ENCODE peak calls at places on chromosomes 3 and 15, in five cellular contexts. One of them, this sample, is unnamed.

GRCh38 chr3:184258926-184259325 is 2.4 kb downstream of the CAMK2N2 start:
- DNase-seq in mesendoderm: no peak
- DNase-seq in AG04450: no peak
- DNase-seq in NCI-H2029: no peak
- DNase-seq in RCC 7860: no peak
- DNase-seq in this sample: no peak

GRCh38 chr3:32421185-32421584 is 29.5 kb downstream of the CMTM7 start:
- DNase-seq in mesendoderm: no peak
- DNase-seq in AG04450: no peak
- DNase-seq in NCI-H2029: no peak
- DNase-seq in RCC 7860: no peak
- DNase-seq in this sample: no peak

GRCh38 chr3:72487078-72487765 is 361.0 kb downstream of the SHQ1 start:
- DNase-seq in mesendoderm: peak
- DNase-seq in AG04450: peak
- DNase-seq in NCI-H2029: no peak
- DNase-seq in RCC 7860: peak
- DNase-seq in this sample: no peak

GRCh38 chr3:81554348-81554747 is 207.1 kb downstream of the GBE1 start:
- DNase-seq in mesendoderm: peak
- DNase-seq in AG04450: peak
- DNase-seq in NCI-H2029: no peak
- DNase-seq in RCC 7860: no peak
- DNase-seq in this sample: no peak

GRCh38 chr3:156459434-156459833 is 95.5 kb downstream of the SSR3 start:
- DNase-seq in mesendoderm: no peak
- DNase-seq in AG04450: no peak
- DNase-seq in NCI-H2029: no peak
- DNase-seq in RCC 7860: no peak
- DNase-seq in this sample: no peak

GRCh38 chr15:68930268-68931022 is at the start of gene SPESP1:
- DNase-seq in mesendoderm: no peak
- DNase-seq in AG04450: peak
- DNase-seq in NCI-H2029: no peak
- DNase-seq in RCC 7860: no peak
- DNase-seq in this sample: no peak

GRCh38 chr15:78007965-78008886 is 69.3 kb downstream of the TBC1D2B start:
- DNase-seq in mesendoderm: no peak
- DNase-seq in AG04450: peak
- DNase-seq in NCI-H2029: no peak
- DNase-seq in RCC 7860: no peak
- DNase-seq in this sample: no peak

GRCh38 chr3:64716110-64716509 is 28.3 kb upstream of the ADAMTS9 start:
- DNase-seq in mesendoderm: no peak
- DNase-seq in AG04450: no peak
- DNase-seq in NCI-H2029: no peak
- DNase-seq in RCC 7860: no peak
- DNase-seq in this sample: no peak

GRCh38 chr3:115632026-115632425 is 8.7 kb downstream of the GAP43 start:
- DNase-seq in mesendoderm: no peak
- DNase-seq in AG04450: no peak
- DNase-seq in NCI-H2029: no peak
- DNase-seq in RCC 7860: no peak
- DNase-seq in this sample: no peak

GRCh38 chr15:45023659-45024320 is 795 bp downstream of the SORD start:
- DNase-seq in mesendoderm: peak
- DNase-seq in AG04450: no peak
- DNase-seq in NCI-H2029: no peak
- DNase-seq in RCC 7860: peak
- DNase-seq in this sample: no peak

GRCh38 chr15:99976811-99977271 is 243.6 kb upstream of the LYSMD4 start:
- DNase-seq in mesendoderm: no peak
- DNase-seq in AG04450: no peak
- DNase-seq in NCI-H2029: no peak
- DNase-seq in RCC 7860: no peak
- DNase-seq in this sample: no peak

GRCh38 chr3:37519661-37520060 is 342.0 kb upstream of the CTDSPL start:
- DNase-seq in mesendoderm: no peak
- DNase-seq in AG04450: no peak
- DNase-seq in NCI-H2029: no peak
- DNase-seq in RCC 7860: no peak
- DNase-seq in this sample: no peak

GRCh38 chr15:67380921-67381320 is 126.3 kb downstream of the IQCH start:
- DNase-seq in mesendoderm: no peak
- DNase-seq in AG04450: no peak
- DNase-seq in NCI-H2029: no peak
- DNase-seq in RCC 7860: no peak
- DNase-seq in this sample: no peak

GRCh38 chr3:65883614-65884013 is 155.1 kb downstream of the MAGI1 start:
- DNase-seq in mesendoderm: no peak
- DNase-seq in AG04450: no peak
- DNase-seq in NCI-H2029: peak
- DNase-seq in RCC 7860: no peak
- DNase-seq in this sample: peak

GRCh38 chr15:47410243-47410642 is 307.1 kb upstream of the SEMA6D start:
- DNase-seq in mesendoderm: no peak
- DNase-seq in AG04450: no peak
- DNase-seq in NCI-H2029: no peak
- DNase-seq in RCC 7860: no peak
- DNase-seq in this sample: no peak

GRCh38 chr3:61927332-61927731 is 366.0 kb downstream of the PTPRG start:
- DNase-seq in mesendoderm: no peak
- DNase-seq in AG04450: peak
- DNase-seq in NCI-H2029: no peak
- DNase-seq in RCC 7860: no peak
- DNase-seq in this sample: no peak

GRCh38 chr3:52086939-52087675 is 30.7 kb upstream of the DUSP7 start:
- DNase-seq in mesendoderm: no peak
- DNase-seq in AG04450: no peak
- DNase-seq in NCI-H2029: no peak
- DNase-seq in RCC 7860: peak
- DNase-seq in this sample: no peak

GRCh38 chr3:148082881-148083280 is 614.8 kb upstream of the AGTR1 start:
- DNase-seq in mesendoderm: no peak
- DNase-seq in AG04450: no peak
- DNase-seq in NCI-H2029: no peak
- DNase-seq in RCC 7860: no peak
- DNase-seq in this sample: no peak

GRCh38 chr3:65894679-65895078 is 144.0 kb downstream of the MAGI1 start:
- DNase-seq in mesendoderm: no peak
- DNase-seq in AG04450: no peak
- DNase-seq in NCI-H2029: no peak
- DNase-seq in RCC 7860: no peak
- DNase-seq in this sample: no peak

GRCh38 chr3:143450656-143451055 is 331.1 kb downstream of the CHST2 start:
- DNase-seq in mesendoderm: no peak
- DNase-seq in AG04450: no peak
- DNase-seq in NCI-H2029: no peak
- DNase-seq in RCC 7860: no peak
- DNase-seq in this sample: no peak

GRCh38 chr15:32851619-32852416 is 134.0 kb downstream of the GREM1 start:
- DNase-seq in mesendoderm: no peak
- DNase-seq in AG04450: peak
- DNase-seq in NCI-H2029: no peak
- DNase-seq in RCC 7860: peak
- DNase-seq in this sample: no peak

GRCh38 chr15:45354711-45355110 is 23.6 kb downstream of the GATM start:
- DNase-seq in mesendoderm: no peak
- DNase-seq in AG04450: no peak
- DNase-seq in NCI-H2029: no peak
- DNase-seq in RCC 7860: no peak
- DNase-seq in this sample: no peak

GRCh38 chr3:129525341-129525968 is 3.0 kb upstream of the RHO start:
- DNase-seq in mesendoderm: no peak
- DNase-seq in AG04450: peak
- DNase-seq in NCI-H2029: no peak
- DNase-seq in RCC 7860: peak
- DNase-seq in this sample: no peak

GRCh38 chr3:122416966-122417365 is 1.1 kb upstream of the WDR5B start:
- DNase-seq in mesendoderm: peak
- DNase-seq in AG04450: no peak
- DNase-seq in NCI-H2029: no peak
- DNase-seq in RCC 7860: no peak
- DNase-seq in this sample: no peak